ENCODE peak calls at places on chromosomes 7 and 10, in six cellular contexts. C is upper lobe of right lung; T is caudate nucleus; K is H9; B is activated CD4-positive, alpha-beta T cell treated with anti-CD3 and anti-CD28 coated beads, Interleukin-2, amount 50 U/mL, for 1 hour; V is fibroblast of the conjunctiva. G is an unnamed sample.

GRCh38 chr10:50614444-50615137 is 9.2 kb downstream of the SGMS1 start:
- DNase-seq in C (no peak), T (no peak), K (peak; percentile 72), B (no peak), V (no peak), G (no peak)

GRCh38 chr10:65769828-65770227 is 1156.0 kb upstream of the LRRTM3 start:
- DNase-seq in C (no peak), T (no peak), K (no peak), B (no peak), V (no peak), G (no peak)

GRCh38 chr7:116686812-116687419 is 14.9 kb downstream of the MET start:
- DNase-seq in C (no peak), T (no peak), K (no peak), B (no peak), V (no peak), G (no peak)

GRCh38 chr10:88064608-88065383 is 201.4 kb downstream of the PTEN start:
- DNase-seq in C (no peak), T (no peak), K (no peak), B (peak; percentile 8), V (peak; percentile 65), G (no peak)

GRCh38 chr10:5323446-5323845 is 41.3 kb upstream of the UCN3 start:
- DNase-seq in C (no peak), T (no peak), K (no peak), B (no peak), V (no peak), G (no peak)

GRCh38 chr7:5596046-5596895 is 172.6 kb upstream of the TNRC18 start:
- DNase-seq in C (peak; percentile 76), T (peak; percentile 67), K (peak; percentile 76), B (peak; percentile 42), V (peak; percentile 89), G (no peak)

GRCh38 chr10:94997763-94998174 is 59.3 kb downstream of the CYP2C9 start:
- DNase-seq in C (no peak), T (no peak), K (peak; percentile 67), B (no peak), V (no peak), G (no peak)

GRCh38 chr7:47596502-47597202 is 14.7 kb upstream of the TNS3 start:
- DNase-seq in C (no peak), T (peak; percentile 58), K (no peak), B (no peak), V (no peak), G (no peak)

GRCh38 chr10:49360271-49361177 is 35.4 kb downstream of the DRGX start:
- DNase-seq in C (peak; percentile 75), T (no peak), K (peak; percentile 46), B (no peak), V (no peak), G (no peak)

GRCh38 chr7:55550010-55550409 is 22.3 kb downstream of the VOPP1 start:
- DNase-seq in C (no peak), T (no peak), K (no peak), B (no peak), V (no peak), G (peak; percentile 50)

GRCh38 chr10:63671317-63671937 is 150.2 kb downstream of the REEP3 start:
- DNase-seq in C (no peak), T (no peak), K (no peak), B (no peak), V (peak; percentile 80), G (no peak)

GRCh38 chr10:63206997-63207952 is 74.1 kb downstream of the NRBF2 start:
- DNase-seq in C (no peak), T (peak; percentile 47), K (no peak), B (no peak), V (peak; percentile 65), G (no peak)

GRCh38 chr10:77800320-77800719 is 126.2 kb downstream of the DLG5 start:
- DNase-seq in C (no peak), T (no peak), K (no peak), B (no peak), V (no peak), G (no peak)

GRCh38 chr10:117710181-117710798 is 167.7 kb downstream of the EMX2 start:
- DNase-seq in C (no peak), T (no peak), K (peak; percentile 49), B (no peak), V (no peak), G (no peak)

GRCh38 chr7:4665661-4666060 is 16.4 kb upstream of the FOXK1 start:
- DNase-seq in C (no peak), T (no peak), K (no peak), B (no peak), V (peak; percentile 71), G (no peak)

GRCh38 chr10:102613286-102613685 is 31.0 kb upstream of the TRIM8 start:
- DNase-seq in C (no peak), T (no peak), K (no peak), B (peak; percentile 36), V (no peak), G (no peak)

GRCh38 chr10:44990302-44990655 is 10.4 kb upstream of the ZNF22 start:
- DNase-seq in C (no peak), T (no peak), K (peak; percentile 76), B (no peak), V (no peak), G (peak; percentile 31)

GRCh38 chr7:64946772-64947171 is 43.7 kb downstream of the ZNF273 start:
- DNase-seq in C (peak; percentile 58), T (no peak), K (peak; percentile 69), B (no peak), V (no peak), G (no peak)

GRCh38 chr10:89975716-89976243 is 274.4 kb downstream of the KIF20B start:
- DNase-seq in C (no peak), T (no peak), K (no peak), B (no peak), V (no peak), G (no peak)

GRCh38 chr10:114413398-114413797 is 9.1 kb upstream of the AFAP1L2 start:
- DNase-seq in C (peak; percentile 82), T (no peak), K (no peak), B (no peak), V (no peak), G (no peak)

GRCh38 chr10:34916368-34916767 is 101.3 kb upstream of the PARD3 start:
- DNase-seq in C (no peak), T (peak; percentile 17), K (no peak), B (no peak), V (peak; percentile 47), G (no peak)

GRCh38 chr10:70998086-70998485 is 109.7 kb upstream of the PCBD1 start:
- DNase-seq in C (peak; percentile 41), T (no peak), K (no peak), B (no peak), V (no peak), G (no peak)

GRCh38 chr10:42431095-42431494 is 207.3 kb downstream of the ZNF33B start:
- DNase-seq in C (no peak), T (no peak), K (no peak), B (no peak), V (no peak), G (no peak)

GRCh38 chr10:109173910-109174309 is 749.4 kb downstream of the XPNPEP1 start:
- DNase-seq in C (no peak), T (no peak), K (no peak), B (no peak), V (no peak), G (no peak)

GRCh38 chr7:98366562-98366938 is 34.3 kb downstream of the BAIAP2L1 start:
- DNase-seq in C (no peak), T (no peak), K (no peak), B (no peak), V (no peak), G (no peak)

GRCh38 chr10:88521806-88522205 is 61.3 kb downstream of the RNLS start:
- DNase-seq in C (no peak), T (no peak), K (no peak), B (no peak), V (no peak), G (no peak)

GRCh38 chr10:24097771-24098207 is 111.1 kb upstream of the KIAA1217 start:
- DNase-seq in C (no peak), T (no peak), K (peak; percentile 28), B (no peak), V (no peak), G (no peak)

GRCh38 chr10:5434017-5434753 is 21.8 kb downstream of the NET1 start:
- DNase-seq in C (no peak), T (no peak), K (no peak), B (no peak), V (no peak), G (no peak)

GRCh38 chr7:21585070-21585724 is 42.4 kb downstream of the DNAH11 start:
- DNase-seq in C (no peak), T (no peak), K (no peak), B (no peak), V (no peak), G (no peak)

GRCh38 chr10:133238066-133238804 is 580 bp downstream of the VENTX start:
- DNase-seq in C (no peak), T (no peak), K (no peak), B (no peak), V (no peak), G (no peak)

GRCh38 chr7:134899729-134900128 is 86.6 kb upstream of the AGBL3 start:
- DNase-seq in C (no peak), T (no peak), K (no peak), B (no peak), V (no peak), G (no peak)

GRCh38 chr10:101241840-101242707 is 12.8 kb upstream of the LBX1 start:
- DNase-seq in C (peak; percentile 73), T (no peak), K (no peak), B (no peak), V (no peak), G (no peak)

GRCh38 chr7:129376778-129377700 is 57.2 kb upstream of the STRIP2 start:
- DNase-seq in C (no peak), T (no peak), K (no peak), B (no peak), V (peak; percentile 16), G (no peak)

GRCh38 chr7:20030915-20031362 is 186.2 kb downstream of the MACC1 start:
- DNase-seq in C (no peak), T (no peak), K (no peak), B (no peak), V (no peak), G (peak; percentile 8)

GRCh38 chr7:82039621-82040020 is 269.8 kb upstream of the HGF start:
- DNase-seq in C (no peak), T (no peak), K (no peak), B (no peak), V (no peak), G (no peak)

GRCh38 chr10:76303682-76304316 is 872.4 kb downstream of the LRMDA start:
- DNase-seq in C (peak; percentile 82), T (peak; percentile 65), K (peak; percentile 80), B (no peak), V (peak; percentile 76), G (no peak)

GRCh38 chr7:105653441-105654005 is 72.2 kb upstream of the EFCAB10 start:
- DNase-seq in C (no peak), T (no peak), K (no peak), B (no peak), V (no peak), G (no peak)